ENCODE peak calls at places on chromosomes 2 and 18, in eight cellular contexts. E, S, O, M, F, Y, H and Q are unnamed samples.

GRCh38 chr18:45291616-45292612 is 323.4 kb upstream of the SLC14A2 start:
- DNase-seq in E (no peak), S (no peak), O (peak; percentile 81), M (no peak), F (no peak), Y (no peak), H (no peak), Q (no peak)

GRCh38 chr2:65395621-65396347 is 36.6 kb downstream of the SPRED2 start:
- DNase-seq in E (no peak), S (no peak), O (no peak), M (no peak), F (no peak), Y (no peak), H (no peak), Q (no peak)

GRCh38 chr2:157698430-157698829 is 69.8 kb upstream of the ACVR1C start:
- DNase-seq in E (no peak), S (no peak), O (no peak), M (no peak), F (no peak), Y (no peak), H (no peak), Q (no peak)

GRCh38 chr2:74178211-74179062 is at the start of gene MOB1A:
- DNase-seq in E (peak; percentile 99), S (peak; percentile 96), O (peak; percentile 99), M (peak; percentile 99), F (peak; percentile 98), Y (peak; percentile 95), H (peak; percentile 98), Q (peak; percentile 90)

GRCh38 chr2:85326946-85327756 is 638 bp downstream of the TGOLN2 start:
- DNase-seq in E (peak; percentile 71), S (no peak), O (peak; percentile 36), M (peak; percentile 81), F (peak; percentile 68), Y (peak; percentile 48), H (peak; percentile 32), Q (peak; percentile 41)

GRCh38 chr2:46490521-46491141 is 11.3 kb downstream of the TMEM247 start:
- DNase-seq in E (peak; percentile 51), S (no peak), O (peak; percentile 81), M (peak; percentile 63), F (no peak), Y (no peak), H (no peak), Q (peak; percentile 66)

GRCh38 chr18:63757541-63757940 is 17.7 kb upstream of the SERPINB7 start:
- DNase-seq in E (no peak), S (no peak), O (no peak), M (no peak), F (no peak), Y (no peak), H (no peak), Q (no peak)

GRCh38 chr2:218805627-218806026 is 23.7 kb downstream of the CYP27A1 start:
- DNase-seq in E (no peak), S (no peak), O (peak; percentile 14), M (no peak), F (no peak), Y (no peak), H (no peak), Q (no peak)

GRCh38 chr2:74583504-74583903 is 29.0 kb downstream of the DOK1 start:
- DNase-seq in E (peak; percentile 51), S (peak; percentile 15), O (no peak), M (no peak), F (no peak), Y (no peak), H (no peak), Q (no peak)

GRCh38 chr2:105329561-105330495 is at the start of gene TGFBRAP1:
- DNase-seq in E (peak; percentile 92), S (peak; percentile 16), O (peak; percentile 58), M (peak; percentile 74), F (peak; percentile 73), Y (peak; percentile 47), H (peak; percentile 69), Q (no peak)

GRCh38 chr18:61400714-61401113 is 67.5 kb downstream of the CDH20 start:
- DNase-seq in E (peak; percentile 50), S (no peak), O (peak; percentile 1), M (no peak), F (no peak), Y (no peak), H (no peak), Q (no peak)

GRCh38 chr2:43389581-43390466 is 163.4 kb upstream of the ZFP36L2 start:
- DNase-seq in E (no peak), S (no peak), O (no peak), M (no peak), F (no peak), Y (no peak), H (no peak), Q (no peak)

GRCh38 chr18:46452820-46453219 is 204.2 kb downstream of the LOXHD1 start:
- DNase-seq in E (no peak), S (no peak), O (no peak), M (no peak), F (no peak), Y (no peak), H (no peak), Q (no peak)

GRCh38 chr2:109554758-109555157 is 59.0 kb downstream of the SEPTIN10 start:
- DNase-seq in E (no peak), S (no peak), O (peak; percentile 19), M (no peak), F (no peak), Y (no peak), H (no peak), Q (no peak)

GRCh38 chr18:48547456-48548403 is 8.9 kb downstream of the CTIF start:
- DNase-seq in E (peak; percentile 92), S (no peak), O (no peak), M (no peak), F (no peak), Y (no peak), H (no peak), Q (no peak)

GRCh38 chr2:28134262-28134812 is 243.8 kb downstream of the BABAM2 start:
- DNase-seq in E (no peak), S (no peak), O (peak; percentile 62), M (peak; percentile 88), F (no peak), Y (no peak), H (no peak), Q (no peak)

GRCh38 chr2:177783835-177784448 is 288.6 kb downstream of the PDE11A start:
- DNase-seq in E (peak; percentile 49), S (no peak), O (peak; percentile 72), M (no peak), F (no peak), Y (no peak), H (no peak), Q (no peak)

GRCh38 chr2:41720702-41721344 is 327.0 kb upstream of the PKDCC start:
- DNase-seq in E (no peak), S (no peak), O (no peak), M (no peak), F (no peak), Y (no peak), H (no peak), Q (no peak)

GRCh38 chr18:10265560-10266235 is 188.7 kb upstream of the APCDD1 start:
- DNase-seq in E (no peak), S (no peak), O (peak; percentile 74), M (no peak), F (no peak), Y (no peak), H (no peak), Q (no peak)

GRCh38 chr2:228417966-228418365 is 236.5 kb upstream of the SPHKAP start:
- DNase-seq in E (peak; percentile 8), S (no peak), O (no peak), M (no peak), F (no peak), Y (no peak), H (no peak), Q (no peak)